ENCODE peak calls at places on chromosomes 7 and 10, in six cellular contexts. D is astrocyte, O is cardiac muscle cell, E is lung, N is endodermal cell, F is A549. G is an unnamed sample.

GRCh38 chr10:36450385-36450784 is 675.0 kb upstream of the ANKRD30A start:
- DNase-seq in N (no peak), O (peak; percentile 89), D (peak; percentile 84), E (no peak), F (no peak), G (no peak)

GRCh38 chr7:36079446-36080025 is 73.5 kb upstream of the EEPD1 start:
- DNase-seq in N (no peak), D (peak; percentile 64), O (no peak), F (no peak), E (no peak), G (no peak)

GRCh38 chr10:95295031-95295755 is 4.4 kb upstream of the PDLIM1 start:
- DNase-seq in O (peak; percentile 73), F (no peak), E (peak; percentile 61), D (peak; percentile 61), N (peak; percentile 88), G (peak; percentile 54)

GRCh38 chr10:637221-637620 is 52.2 kb downstream of the DIP2C start:
- DNase-seq in E (no peak), O (no peak), N (no peak), D (no peak), F (no peak), G (no peak)

GRCh38 chr7:157302314-157302711 is 34.5 kb upstream of the DNAJB6 start:
- DNase-seq in E (peak; percentile 65), D (peak; percentile 19), N (no peak), F (no peak), O (no peak), G (peak; percentile 43)

GRCh38 chr10:69446229-69446628 is 5.0 kb upstream of the TSPAN15 start:
- DNase-seq in N (no peak), D (no peak), F (no peak), E (no peak), O (peak; percentile 44), G (no peak)

GRCh38 chr10:71821909-71822763 is 28.9 kb downstream of the PSAP start:
- DNase-seq in D (peak; percentile 78), O (no peak), E (no peak), N (no peak), F (no peak), G (no peak)

GRCh38 chr7:99642099-99642498 is 25.4 kb downstream of the ZSCAN25 start:
- DNase-seq in D (peak; percentile 18), F (no peak), E (no peak), O (no peak), N (no peak), G (no peak)

GRCh38 chr10:119701861-119702260 is 24.0 kb upstream of the INPP5F start:
- DNase-seq in E (no peak), O (peak; percentile 45), F (no peak), N (no peak), D (peak; percentile 48), G (no peak)

GRCh38 chr7:98613601-98614425 is 3.3 kb upstream of the NPTX2 start:
- DNase-seq in D (peak; percentile 34), N (peak; percentile 78), F (no peak), O (peak; percentile 40), E (no peak), G (no peak)

GRCh38 chr7:96329189-96329588 is 7.3 kb upstream of the SLC25A13 start:
- DNase-seq in E (no peak), O (no peak), F (no peak), N (no peak), D (no peak), G (no peak)

GRCh38 chr7:41916450-41916927 is 213.6 kb upstream of the INHBA start:
- DNase-seq in O (peak; percentile 95), D (peak; percentile 99), E (no peak), N (no peak), F (peak; percentile 10), G (no peak)

GRCh38 chr10:48700071-48700470 is 15.4 kb downstream of the WDFY4 start:
- DNase-seq in N (peak; percentile 20), F (no peak), O (no peak), D (no peak), E (peak; percentile 18), G (no peak)

GRCh38 chr7:30148951-30149459 is 14.2 kb downstream of the MTURN start:
- DNase-seq in F (no peak), N (no peak), O (no peak), D (no peak), E (peak; percentile 72), G (no peak)

GRCh38 chr10:124705817-124706461 is 38.2 kb downstream of the FAM53B start:
- DNase-seq in D (no peak), F (no peak), E (no peak), N (no peak), O (peak; percentile 43), G (no peak)

GRCh38 chr10:15791816-15792524 is 68.3 kb downstream of the MINDY3 start:
- DNase-seq in D (no peak), O (peak; percentile 68), N (no peak), E (no peak), F (no peak), G (peak; percentile 32)

GRCh38 chr7:140501941-140502340 is 22.6 kb upstream of the MKRN1 start:
- DNase-seq in E (no peak), O (peak; percentile 10), D (no peak), N (peak; percentile 62), F (no peak), G (no peak)

GRCh38 chr7:79227035-79227434 is 226.4 kb downstream of the MAGI2 start:
- DNase-seq in O (no peak), D (peak; percentile 32), F (no peak), E (no peak), N (no peak), G (no peak)

GRCh38 chr7:93442478-93443224 is 131.9 kb downstream of the CALCR start:
- DNase-seq in E (peak; percentile 35), O (peak; percentile 47), F (peak; percentile 28), D (no peak), N (peak; percentile 86), G (no peak)

GRCh38 chr7:116216956-116217570 is 6.7 kb downstream of the TES start:
- DNase-seq in F (no peak), E (no peak), O (peak; percentile 53), N (no peak), D (no peak), G (no peak)

GRCh38 chr7:73528204-73528603 is 6.1 kb upstream of the BAZ1B start:
- DNase-seq in F (no peak), N (no peak), O (no peak), D (no peak), E (no peak), G (no peak)

GRCh38 chr7:115593111-115593510 is 437.5 kb downstream of the TFEC start:
- DNase-seq in E (no peak), O (peak; percentile 31), D (no peak), F (no peak), N (no peak), G (no peak)

GRCh38 chr10:80472234-80473095 is 18.4 kb downstream of the TSPAN14 start:
- DNase-seq in O (peak; percentile 82), D (peak; percentile 85), E (no peak), F (no peak), N (no peak), G (no peak)

GRCh38 chr10:118237930-118238329 is 104.2 kb downstream of the FAM204A start:
- DNase-seq in E (no peak), N (no peak), D (no peak), F (no peak), O (no peak), G (no peak)

GRCh38 chr7:139654270-139655181 is 123.3 kb downstream of the HIPK2 start:
- DNase-seq in O (no peak), N (no peak), E (no peak), D (no peak), F (no peak), G (no peak)

GRCh38 chr7:29116801-29117200 is 29.5 kb downstream of the CPVL start:
- DNase-seq in F (no peak), D (no peak), N (no peak), E (no peak), O (no peak), G (no peak)

DNA sequence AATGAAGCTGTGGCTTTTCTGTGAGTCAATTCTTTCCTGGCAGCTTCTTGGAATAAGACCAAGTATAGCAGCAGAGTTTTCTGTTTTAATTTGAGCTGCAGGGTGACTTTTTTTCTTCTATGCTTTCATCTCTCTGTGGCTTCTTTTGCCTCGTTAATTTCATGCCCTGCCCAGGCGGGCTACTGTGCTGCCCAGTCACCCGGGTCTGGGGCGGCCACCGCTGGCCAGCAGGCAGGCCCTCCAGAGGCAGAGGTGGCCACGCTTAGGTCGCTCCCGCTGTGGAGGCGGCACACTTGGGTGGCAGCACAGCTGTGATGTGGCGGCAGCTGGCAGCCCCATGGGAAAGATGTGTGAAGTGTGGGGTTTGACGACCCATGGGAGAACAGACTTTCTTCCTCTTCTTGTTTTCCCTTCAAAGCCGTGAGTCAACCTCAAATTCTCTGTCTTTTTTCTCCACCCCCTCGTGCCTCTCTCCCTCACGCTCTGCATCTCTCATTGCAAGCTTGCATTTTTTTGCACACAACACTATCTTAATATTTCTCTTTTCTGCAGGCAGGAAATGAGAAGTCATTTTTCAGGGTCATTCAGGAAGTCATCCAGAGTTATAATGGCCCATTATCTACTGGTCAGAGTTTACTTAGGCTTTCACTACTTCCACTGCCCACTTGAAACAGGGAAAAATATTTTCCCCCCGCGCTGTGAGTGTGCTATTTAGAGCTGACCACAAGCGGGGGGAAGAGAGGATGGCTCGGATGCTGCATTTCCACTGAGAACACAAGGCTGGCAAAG is 67.8 kb downstream of the EGFR start:
- DNase-seq in D (peak; percentile 88), O (peak; percentile 83), E (peak; percentile 45), F (no peak), N (no peak), G (no peak)
- H3K4me1 ChIP-seq in D (peaks cover 46% of the 10 kb centered on the region), O (no peaks in the 10 kb centered on the region), E (peaks cover 18% of the 10 kb centered on the region), F (peaks cover 66% of the 10 kb centered on the region), N (no peaks in the 10 kb centered on the region), G (peaks cover 45% of the 10 kb centered on the region)

GRCh38 chr10:106930751-106931150 is 233.8 kb downstream of the SORCS1 start:
- DNase-seq in F (no peak), D (no peak), E (no peak), O (no peak), N (no peak), G (no peak)
- H3K4me3 ChIP-seq in F (no peak overlapping the region), D (no peak overlapping the region), E (no peak overlapping the region), O (no peak overlapping the region), N (no peak overlapping the region), G (no peak overlapping the region)

GRCh38 chr7:2972531-2973161 is 71.0 kb downstream of the CARD11 start:
- DNase-seq in D (no peak), O (no peak), N (peak; percentile 11), F (no peak), E (no peak), G (no peak)
- TF ChIP-seq CTCF in D (no peak), O (no peak), N (no peak), F (no peak), E (no peak), G (no peak)

DNA sequence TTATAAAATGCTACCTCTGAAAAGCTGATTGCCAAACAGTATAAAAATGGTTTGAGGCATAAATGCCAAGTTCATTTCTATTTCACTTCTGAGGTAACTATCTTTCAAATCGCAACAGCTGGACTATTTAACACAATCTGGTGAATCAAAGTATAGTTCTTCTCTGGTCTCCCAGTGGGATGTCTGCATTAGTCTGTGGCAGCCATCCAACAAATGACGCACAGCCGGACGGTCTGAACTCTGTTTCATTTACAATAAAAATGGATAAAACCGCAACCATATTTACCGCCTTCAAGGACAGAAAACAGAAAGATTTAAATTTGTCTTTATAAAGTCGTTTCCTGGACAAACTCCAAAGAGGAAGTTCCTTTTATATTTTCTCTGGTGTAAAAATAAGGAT is 41.9 kb downstream of the ENO4 start:
- DNase-seq in O (peak; percentile 88), D (peak; percentile 81), N (no peak), E (no peak), F (no peak), G (peak; percentile 57)
- H3K4me1 ChIP-seq in O (no peaks in the 10 kb centered on the region), D (peaks cover 33% of the 10 kb centered on the region), N (peaks cover 19% of the 10 kb centered on the region), E (peaks cover 3% of the 10 kb centered on the region), F (peaks cover 22% of the 10 kb centered on the region), G (no peaks in the 10 kb centered on the region)

G was measured in heart right ventricle.